ENCODE peak calls at places on chromosomes 13 and 19, in four cellular contexts. B is Caco-2, I is lower lobe of right lung, V is AG10803. W is an unnamed sample.

GRCh38 chr19:44313231-44313630 is 8.4 kb upstream of the ZNF235 start:
- DNase-seq in V (no peak), B (no peak), I (no peak), W (no peak)

GRCh38 chr13:27976362-27977177 is 7.5 kb upstream of the CDX2 start:
- DNase-seq in B (no peak), I (no peak), V (no peak), W (no peak)

GRCh38 chr13:102983496-102983895 is 82.7 kb downstream of the SLC10A2 start:
- DNase-seq in B (no peak), I (no peak), V (peak; percentile 12), W (peak; percentile 55)

GRCh38 chr19:29289020-29289419 is 76.1 kb upstream of the UQCRFS1 start:
- DNase-seq in B (no peak), I (no peak), V (no peak), W (no peak)

GRCh38 chr13:46617885-46618284 is 64.9 kb downstream of the LRCH1 start:
- DNase-seq in I (no peak), B (no peak), V (no peak), W (no peak)

GRCh38 chr19:28307460-28307859 is 905.5 kb downstream of the UQCRFS1 start:
- DNase-seq in V (peak; percentile 79), I (no peak), B (no peak), W (no peak)

GRCh38 chr13:111397202-111397880 is 76.9 kb downstream of the TEX29 start:
- DNase-seq in B (no peak), I (no peak), V (no peak), W (no peak)

GRCh38 chr13:111382411-111382810 is 62.0 kb downstream of the TEX29 start:
- DNase-seq in B (no peak), V (no peak), I (no peak), W (no peak)

GRCh38 chr19:20247016-20247683 is 80.1 kb downstream of the ZNF486 start:
- DNase-seq in B (no peak), I (no peak), V (peak; percentile 2), W (peak; percentile 42)

GRCh38 chr19:52694921-52695320 is 39.9 kb downstream of the ZNF611 start:
- DNase-seq in I (no peak), B (no peak), V (no peak), W (no peak)

GRCh38 chr19:19110410-19111137 is 27.7 kb downstream of the TMEM161A start:
- DNase-seq in I (no peak), V (no peak), B (no peak), W (peak; percentile 27)

GRCh38 chr13:112891477-112892401 is 77.3 kb upstream of the MCF2L start:
- DNase-seq in V (no peak), B (peak; percentile 41), I (peak; percentile 40), W (no peak)

GRCh38 chr19:39083983-39084731 is at the start of gene ACP7:
- DNase-seq in B (peak; percentile 61), V (no peak), I (no peak), W (no peak)

GRCh38 chr19:39254539-39255345 is 6.1 kb upstream of the IFNL4 start:
- DNase-seq in I (no peak), B (peak; percentile 90), V (no peak), W (no peak)

GRCh38 chr19:45676851-45677263 is 8.8 kb downstream of the GIPR start:
- DNase-seq in V (no peak), B (no peak), I (peak; percentile 65), W (no peak)

GRCh38 chr19:8515317-8515716 is 1.4 kb upstream of the ZNF414 start:
- DNase-seq in B (no peak), V (no peak), I (peak; percentile 74), W (peak; percentile 12)

GRCh38 chr13:103883698-103884097 is 817.5 kb upstream of the SLC10A2 start:
- DNase-seq in B (no peak), V (no peak), I (no peak), W (peak; percentile 18)

GRCh38 chr13:109867766-109868165 is 81.4 kb upstream of the IRS2 start:
- DNase-seq in B (no peak), I (no peak), V (no peak), W (peak; percentile 18)

GRCh38 chr19:7926021-7926726 is at the start of gene CTXN1:
- DNase-seq in I (peak; percentile 74), B (peak; percentile 69), V (peak; percentile 31), W (peak; percentile 51)

GRCh38 chr13:41767801-41768200 is 193.1 kb downstream of the VWA8 start:
- DNase-seq in B (no peak), V (peak; percentile 26), I (no peak), W (peak; percentile 59)

GRCh38 chr13:48038763-48039162 is 1.2 kb downstream of the NUDT15 start:
- DNase-seq in V (no peak), I (no peak), B (no peak), W (no peak)

GRCh38 chr13:36526897-36527296 is 94.6 kb downstream of the CCNA1 start:
- DNase-seq in I (peak; percentile 50), V (no peak), B (no peak), W (no peak)

GRCh38 chr13:113616991-113617749 is 32.6 kb downstream of the TFDP1 start:
- DNase-seq in B (no peak), I (no peak), V (no peak), W (peak; percentile 92)

GRCh38 chr13:46738055-46738454 is 58.9 kb downstream of the ESD start:
- DNase-seq in B (no peak), I (no peak), V (peak; percentile 7), W (peak; percentile 75)

GRCh38 chr13:98565726-98566577 is 11.0 kb downstream of the STK24 start:
- DNase-seq in I (no peak), B (no peak), V (no peak), W (no peak)

GRCh38 chr19:7868671-7869452 is 5.3 kb downstream of the PRR36 start:
- DNase-seq in I (peak; percentile 83), V (peak; percentile 34), B (peak; percentile 94), W (peak; percentile 62)

GRCh38 chr13:73602295-73602694 is 531.9 kb downstream of the KLF12 start:
- DNase-seq in I (no peak), B (no peak), V (no peak), W (peak; percentile 17)

GRCh38 chr19:50510700-50511068 is 307 bp downstream of the JOSD2 start:
- DNase-seq in V (no peak), I (no peak), B (no peak), W (peak; percentile 28)

GRCh38 chr19:47428177-47428894 is 9.0 kb upstream of the MEIS3 start:
- DNase-seq in V (peak; percentile 97), B (peak; percentile 98), I (peak; percentile 86), W (peak; percentile 97)

GRCh38 chr19:47429140-47429793 is 9.9 kb upstream of the MEIS3 start:
- DNase-seq in I (no peak), B (no peak), V (no peak), W (no peak)

GRCh38 chr19:47432091-47432490 is 12.8 kb upstream of the MEIS3 start:
- DNase-seq in V (no peak), I (no peak), B (no peak), W (no peak)

GRCh38 chr19:47432499-47432898 is 13.2 kb upstream of the MEIS3 start:
- DNase-seq in B (no peak), I (no peak), V (no peak), W (no peak)

DNA sequence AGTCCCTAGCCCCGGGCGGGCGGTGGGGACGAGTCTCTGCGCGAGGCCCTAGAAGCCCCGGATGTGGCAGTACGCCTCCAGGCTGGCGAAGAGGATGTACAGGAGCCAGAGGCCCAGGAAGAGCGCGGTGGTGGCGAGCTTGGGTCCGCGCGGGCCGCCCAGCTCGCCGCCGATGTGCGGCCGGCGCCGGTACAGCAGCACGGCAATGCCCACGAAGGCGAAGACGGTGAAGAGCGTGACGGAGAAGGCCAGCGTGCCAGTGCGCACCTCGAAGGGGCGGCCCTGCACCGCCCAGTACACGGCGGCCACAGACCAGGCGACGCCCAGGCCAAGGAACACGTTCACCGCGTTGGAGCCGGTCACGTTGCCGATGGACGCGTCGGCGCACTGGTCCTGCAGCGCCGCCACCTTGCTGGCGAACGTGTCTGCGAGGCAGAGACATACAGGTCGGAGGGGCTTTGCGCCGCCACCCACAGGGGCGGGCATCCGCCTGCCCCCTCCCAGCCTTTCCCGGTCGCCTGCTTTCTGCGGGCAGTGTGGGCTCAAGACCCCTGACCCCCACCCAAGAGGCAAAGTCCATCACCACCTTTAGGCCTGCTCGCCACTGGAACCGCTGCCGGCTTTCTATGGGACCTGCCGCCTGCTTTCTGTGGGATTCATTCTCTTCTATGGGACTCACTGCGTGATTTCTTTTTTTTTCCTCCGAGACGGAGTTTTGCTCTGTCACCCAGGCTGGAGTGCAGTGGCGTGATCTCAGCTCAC is 10.9 kb upstream of the MEIS3 start:
- DNase-seq in I (peak; percentile 71), V (peak; percentile 61), B (no peak), W (peak; percentile 61)
- TF ChIP-seq CTCF in I (no peak), V (peak; percentile 29), B (no peak), W (peak; percentile 25)

GRCh38 chr13:50122465-50122864 is 107.2 kb downstream of the KCNRG start:
- DNase-seq in I (no peak), V (no peak), B (no peak), W (no peak)
- H3K4me3 ChIP-seq in I (no peak overlapping the region), V (no peak overlapping the region), B (no peak overlapping the region), W (no peak overlapping the region)

GRCh38 chr19:17888260-17888659 is 16.5 kb downstream of the SLC5A5 start:
- DNase-seq in V (no peak), I (no peak), B (no peak), W (no peak)
- TF ChIP-seq CTCF in V (no peak), I (no peak), B (no peak), W (no peak)

GRCh38 chr19:10339380-10339960 is at the start of gene ICAM3:
- DNase-seq in I (peak; percentile 77), V (no peak), B (no peak), W (no peak)

GRCh38 chr19:10335149-10336053 is 2.1 kb upstream of the RAVER1 start:
- DNase-seq in V (no peak), I (no peak), B (no peak), W (no peak)

GRCh38 chr19:10339977-10340376 is 553 bp upstream of the ICAM3 start:
- DNase-seq in I (no peak), V (no peak), B (no peak), W (no peak)

GRCh38 chr19:10334340-10335148 is 1.2 kb upstream of the RAVER1 start:
- DNase-seq in V (peak; percentile 93), I (peak; percentile 96), B (peak; percentile 95), W (peak; percentile 97)

DNA sequence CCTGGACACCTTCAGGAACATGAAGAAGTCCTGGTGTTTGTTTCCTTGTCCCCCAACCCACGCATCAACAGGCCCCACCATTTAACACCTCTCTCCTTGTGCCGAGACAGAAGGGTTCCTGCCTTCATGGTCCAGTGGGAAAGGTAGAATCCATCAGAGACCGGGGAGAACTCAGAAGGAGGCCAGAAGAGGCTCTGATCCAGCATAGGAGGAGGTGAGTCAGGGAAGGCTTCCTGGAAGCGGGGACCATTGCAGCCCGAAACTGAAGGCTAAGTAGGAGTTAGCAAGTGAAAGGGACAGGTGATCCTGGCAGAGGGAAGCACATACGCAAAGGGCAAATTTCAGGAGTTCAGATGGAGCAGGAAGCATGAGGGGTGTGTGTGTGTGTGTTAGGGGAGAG is 484 bp downstream of the ICAM3 start:
- DNase-seq in V (no peak), I (no peak), B (no peak), W (no peak)
- H3K4me3 ChIP-seq in V (no peak overlapping the region), I (peak overlapping the region; percentile 41), B (no peak overlapping the region), W (no peak overlapping the region)

GRCh38 chr13:54305377-54305776 is 1276.8 kb downstream of the OLFM4 start:
- DNase-seq in V (no peak), I (no peak), B (no peak), W (no peak)
- TF ChIP-seq CTCF in V (no peak), I (no peak), B (peak; percentile 25), W (no peak)